ENCODE peak calls at places on chromosomes 6 and 20, in six cellular contexts. C is colonic mucosa, O is transverse colon, W is body of pancreas, Z is left ventricle myocardium inferior, A is aorta. Y is an unnamed sample. For H3K36me3, the result is how much of the 10 kb centered on the place peaks cover.

GRCh38 chr6:151475653-151476523 is 17.9 kb upstream of the CCDC170 start:
- DNase-seq in O (peak), A (no peak), C (peak), W (peak), Z (no peak), Y (peak)

GRCh38 chr6:54874349-54875048 is 27.9 kb downstream of the FAM83B start:
- DNase-seq in A (no peak), W (no peak), Z (no peak), C (no peak), O (no peak), Y (peak)

GRCh38 chr6:77178821-77179220 is 284.5 kb downstream of the HTR1B start:
- DNase-seq in W (no peak), Z (no peak), O (no peak), A (no peak), C (no peak), Y (peak)

GRCh38 chr6:73732845-73733675 is 37.1 kb downstream of the CD109 start:
- DNase-seq in Z (peak), W (peak), C (peak), A (peak), O (peak), Y (peak)

GRCh38 chr6:41174610-41175009 is 11.7 kb upstream of the TREM2 start:
- DNase-seq in C (no peak), O (no peak), W (no peak), A (no peak), Z (no peak), Y (no peak)

GRCh38 chr6:7541175-7542064 is at the start of gene DSP:
- DNase-seq in Z (peak), A (peak), O (peak), W (peak), C (peak), Y (peak)

GRCh38 chr6:154509421-154510143 is 903 bp downstream of the CNKSR3 start:
- DNase-seq in C (peak), W (peak), Z (peak), A (peak), O (peak), Y (no peak)

GRCh38 chr20:43911066-43911465 is 3.6 kb upstream of the TOX2 start:
- DNase-seq in O (no peak), A (no peak), W (no peak), C (no peak), Z (no peak), Y (peak)

GRCh38 chr6:117346142-117346930 is 79.4 kb downstream of the ROS1 start:
- DNase-seq in W (no peak), A (no peak), Z (no peak), O (no peak), C (no peak), Y (peak)

GRCh38 chr20:37335642-37336368 is 10.1 kb upstream of the SRC start:
- DNase-seq in C (no peak), W (no peak), A (peak), Z (no peak), O (peak), Y (peak)

GRCh38 chr6:152642578-152643375 is 5.6 kb upstream of the SYNE1 start:
- DNase-seq in C (peak), A (no peak), W (peak), O (no peak), Z (peak), Y (peak)

GRCh38 chr20:37990571-37991151 is 42.6 kb downstream of the TTI1 start:
- DNase-seq in O (peak), C (peak), Z (peak), A (no peak), W (peak), Y (peak)

GRCh38 chr6:16805190-16805860 is 44.1 kb upstream of the ATXN1 start:
- DNase-seq in W (peak), O (no peak), C (no peak), Z (no peak), A (no peak), Y (peak)

GRCh38 chr6:113856571-113857564 is at the start of gene MARCKS:
- DNase-seq in C (peak), Z (peak), O (peak), A (peak), W (peak), Y (peak)

GRCh38 chr20:58760881-58761280 is 68.3 kb downstream of the NPEPL1 start:
- DNase-seq in W (no peak), C (no peak), O (no peak), Z (no peak), A (no peak), Y (no peak)

GRCh38 chr20:24897974-24898373 is 51.1 kb upstream of the CST7 start:
- DNase-seq in Z (no peak), C (peak), A (no peak), O (no peak), W (no peak), Y (no peak)

GRCh38 chr6:30013296-30013922 is 47.7 kb upstream of the POLR1H start:
- DNase-seq in C (no peak), O (no peak), Z (no peak), A (no peak), W (no peak), Y (no peak)

GRCh38 chr20:52454660-52455059 is 263.1 kb upstream of the ZFP64 start:
- DNase-seq in Z (no peak), W (no peak), A (no peak), C (no peak), O (no peak), Y (no peak)

GRCh38 chr6:92180090-92180489 is 1239.3 kb downstream of the EPHA7 start:
- DNase-seq in O (no peak), Z (no peak), C (no peak), W (no peak), A (no peak), Y (no peak)

GRCh38 chr6:121816361-121816760 is 380.9 kb downstream of the GJA1 start:
- DNase-seq in W (no peak), Z (no peak), C (no peak), O (no peak), A (no peak), Y (no peak)

GRCh38 chr20:25090492-25091429 is 8.8 kb upstream of the VSX1 start:
- DNase-seq in O (peak), A (peak), Z (no peak), W (no peak), C (peak), Y (no peak)

GRCh38 chr6:28266962-28267694 is at the start of gene ZSCAN26:
- DNase-seq in W (peak), Z (peak), O (peak), C (peak), A (peak), Y (peak)

DNA sequence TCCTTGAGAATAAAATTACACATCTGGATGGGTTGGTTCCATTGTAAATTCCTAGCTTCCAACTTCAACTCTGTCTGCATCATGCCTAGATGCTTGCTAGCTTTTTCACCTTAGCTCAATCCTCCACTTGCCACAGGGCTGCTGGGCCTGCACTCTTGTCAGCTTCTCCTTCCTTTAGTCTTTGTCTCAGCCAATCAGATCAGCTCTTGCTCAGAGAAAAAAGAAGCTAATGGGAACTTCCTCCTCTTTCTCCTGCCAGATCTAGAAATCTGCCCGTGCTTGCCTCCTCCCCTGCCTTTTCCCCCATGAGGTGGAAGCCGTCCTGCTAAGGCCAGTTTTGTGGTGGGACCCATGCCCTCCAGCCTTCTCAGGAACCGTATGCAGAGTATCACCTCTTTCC is 18.5 kb downstream of the RAE1 start:
- DNase-seq in A (no peak), W (no peak), C (no peak), Z (no peak), O (no peak), Y (no peak)
- H3K36me3 ChIP-seq in A (under half), W (under half), C (under half), Z (half or more), O (half or more), Y (under half)

DNA sequence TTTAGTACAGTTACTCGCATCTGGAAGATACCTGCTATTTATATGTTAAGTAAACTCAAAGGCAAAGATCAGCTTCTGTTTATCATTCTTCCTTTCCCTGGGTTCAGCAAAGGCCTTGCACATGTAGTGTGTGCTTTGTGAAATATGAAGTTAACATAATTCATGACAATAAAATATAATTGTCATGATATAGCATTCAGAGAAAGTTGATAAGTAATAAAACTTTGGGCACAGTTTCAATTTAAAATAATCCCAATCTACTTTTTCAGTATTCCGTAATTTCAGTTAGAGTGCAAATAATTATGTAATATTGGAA is 51.9 kb upstream of the ZNF217 start:
- DNase-seq in A (no peak), W (no peak), O (no peak), C (no peak), Z (no peak), Y (no peak)
- H3K36me3 ChIP-seq in A (under half), W (under half), O (under half), C (under half), Z (under half), Y (under half)

GRCh38 chr20:34421766-34422466 is 58.8 kb downstream of the ITCH start:
- DNase-seq in Z (no peak), C (no peak), W (no peak), O (no peak), A (no peak), Y (no peak)
- H3K36me3 ChIP-seq in Z (half or more), C (under half), W (under half), O (under half), A (under half), Y (under half)

DNA sequence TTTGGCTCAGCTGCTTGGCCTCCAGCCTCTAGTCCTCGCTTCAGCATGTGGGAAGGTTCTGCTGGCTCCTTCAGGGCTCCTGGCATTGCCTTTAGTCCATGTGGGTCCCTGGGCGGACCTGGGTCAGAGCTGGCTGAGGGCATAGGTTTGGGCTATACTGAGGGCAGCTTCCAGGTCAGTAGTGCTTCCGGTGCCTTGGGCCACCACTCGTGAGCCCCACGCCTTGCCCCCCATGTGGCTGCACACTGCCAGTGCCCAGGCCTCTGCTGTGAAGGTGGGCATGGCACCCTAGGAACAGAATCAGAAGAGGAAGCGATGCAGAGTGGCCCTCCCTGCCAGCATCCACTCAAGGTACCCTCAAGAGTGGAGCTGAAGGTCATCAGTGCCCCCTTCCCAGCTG is 12.7 kb downstream of the AARS2 start:
- DNase-seq in Z (no peak), O (no peak), W (no peak), A (peak), C (no peak), Y (no peak)
- H3K36me3 ChIP-seq in Z (half or more), O (under half), W (under half), A (under half), C (under half), Y (under half)

GRCh38 chr6:46352541-46353267 is 138.5 kb downstream of the RCAN2 start:
- DNase-seq in A (no peak), Z (no peak), O (no peak), C (no peak), W (peak), Y (no peak)

GRCh38 chr6:46350714-46351113 is 140.5 kb downstream of the RCAN2 start:
- DNase-seq in Z (no peak), W (no peak), O (no peak), C (no peak), A (no peak), Y (no peak)

GRCh38 chr6:46353450-46353998 is 137.7 kb downstream of the RCAN2 start:
- DNase-seq in Z (no peak), O (no peak), A (no peak), C (no peak), W (no peak), Y (no peak)

GRCh38 chr6:46347669-46348068 is 143.6 kb downstream of the RCAN2 start:
- DNase-seq in C (no peak), A (no peak), Z (no peak), W (no peak), O (no peak), Y (no peak)
- H3K36me3 ChIP-seq in C (under half), A (under half), Z (under half), W (under half), O (under half), Y (under half)

GRCh38 chr20:32195581-32195980 is 12.0 kb downstream of the PLAGL2 start:
- DNase-seq in A (no peak), C (no peak), O (no peak), Z (no peak), W (peak), Y (no peak)
- H3K36me3 ChIP-seq in A (under half), C (under half), O (under half), Z (half or more), W (under half), Y (under half)

Y was measured in bronchial epithelial cell.